ENCODE peak calls at places on chromosomes 7 and 10, in six cellular contexts. One of them, this sample, is unnamed.

GRCh38 chr10:44366936-44367630 is 17.8 kb downstream of the CXCL12 start:
- DNase-seq in HepG2: no peak
- DNase-seq in H1: no peak
- DNase-seq in K562: no peak
- DNase-seq in GM12892: no peak
- DNase-seq in GM12878: no peak
- DNase-seq in this sample: no peak

GRCh38 chr7:84216477-84216876 is 21.9 kb upstream of the SEMA3A start:
- DNase-seq in K562: no peak
- DNase-seq in GM12878: no peak
- DNase-seq in GM12892: no peak
- DNase-seq in H1: no peak
- DNase-seq in HepG2: no peak
- DNase-seq in this sample: no peak

GRCh38 chr10:132293416-132294195 is 14.1 kb downstream of the STK32C start:
- DNase-seq in GM12892: no peak
- DNase-seq in GM12878: no peak
- DNase-seq in K562: no peak
- DNase-seq in HepG2: no peak
- DNase-seq in H1: no peak
- DNase-seq in this sample: no peak

GRCh38 chr7:151491859-151492258 is 27.8 kb downstream of the RHEB start:
- DNase-seq in K562: no peak
- DNase-seq in H1: no peak
- DNase-seq in GM12892: no peak
- DNase-seq in HepG2: peak; percentile 51
- DNase-seq in GM12878: no peak
- DNase-seq in this sample: no peak

GRCh38 chr7:18762189-18762588 is 266.6 kb downstream of the HDAC9 start:
- DNase-seq in GM12892: no peak
- DNase-seq in GM12878: no peak
- DNase-seq in H1: no peak
- DNase-seq in HepG2: no peak
- DNase-seq in K562: no peak
- DNase-seq in this sample: no peak

GRCh38 chr10:99976886-99977391 is 32.8 kb downstream of the DNMBP start:
- DNase-seq in K562: no peak
- DNase-seq in GM12892: no peak
- DNase-seq in H1: no peak
- DNase-seq in HepG2: no peak
- DNase-seq in GM12878: no peak
- DNase-seq in this sample: no peak

GRCh38 chr7:105268056-105268455 is 120.7 kb downstream of the SRPK2 start:
- DNase-seq in GM12892: no peak
- DNase-seq in GM12878: no peak
- DNase-seq in K562: no peak
- DNase-seq in HepG2: no peak
- DNase-seq in H1: no peak
- DNase-seq in this sample: no peak

GRCh38 chr7:35695628-35695888 is 623 bp upstream of the HERPUD2 start:
- DNase-seq in GM12878: no peak
- DNase-seq in HepG2: no peak
- DNase-seq in H1: no peak
- DNase-seq in GM12892: no peak
- DNase-seq in K562: no peak
- DNase-seq in this sample: no peak

GRCh38 chr10:63466168-63466935 is 575 bp upstream of the JMJD1C start:
- DNase-seq in H1: no peak
- DNase-seq in HepG2: peak; percentile 54
- DNase-seq in GM12892: no peak
- DNase-seq in GM12878: no peak
- DNase-seq in K562: peak; percentile 28
- DNase-seq in this sample: peak; percentile 19

GRCh38 chr7:35605760-35606159 is 89.2 kb downstream of the HERPUD2 start:
- DNase-seq in HepG2: no peak
- DNase-seq in K562: no peak
- DNase-seq in GM12892: no peak
- DNase-seq in H1: no peak
- DNase-seq in GM12878: no peak
- DNase-seq in this sample: no peak

GRCh38 chr7:127983804-127984332 is 47.4 kb downstream of the LRRC4 start:
- DNase-seq in GM12892: no peak
- DNase-seq in K562: peak; percentile 51
- DNase-seq in GM12878: no peak
- DNase-seq in HepG2: peak; percentile 14
- DNase-seq in H1: no peak
- DNase-seq in this sample: no peak

GRCh38 chr10:101120884-101121660 is 10.0 kb upstream of the TLX1 start:
- DNase-seq in H1: no peak
- DNase-seq in HepG2: no peak
- DNase-seq in GM12892: no peak
- DNase-seq in GM12878: no peak
- DNase-seq in K562: no peak
- DNase-seq in this sample: no peak

GRCh38 chr10:86857097-86857825 is 100.2 kb downstream of the MMRN2 start:
- DNase-seq in K562: no peak
- DNase-seq in H1: no peak
- DNase-seq in HepG2: no peak
- DNase-seq in GM12892: no peak
- DNase-seq in GM12878: no peak
- DNase-seq in this sample: no peak

GRCh38 chr10:114877301-114877644 is 55.7 kb downstream of the FHIP2A start:
- DNase-seq in HepG2: no peak
- DNase-seq in K562: no peak
- DNase-seq in GM12878: no peak
- DNase-seq in H1: no peak
- DNase-seq in GM12892: no peak
- DNase-seq in this sample: no peak

GRCh38 chr7:3267928-3268690 is 32.9 kb upstream of the SDK1 start:
- DNase-seq in GM12892: no peak
- DNase-seq in GM12878: no peak
- DNase-seq in HepG2: no peak
- DNase-seq in H1: no peak
- DNase-seq in K562: no peak
- DNase-seq in this sample: no peak

GRCh38 chr7:66504131-66504530 is 124.5 kb upstream of the KCTD7 start:
- DNase-seq in GM12878: no peak
- DNase-seq in GM12892: no peak
- DNase-seq in H1: no peak
- DNase-seq in K562: no peak
- DNase-seq in HepG2: no peak
- DNase-seq in this sample: no peak

GRCh38 chr10:533186-533585 is 156.3 kb downstream of the DIP2C start:
- DNase-seq in GM12878: no peak
- DNase-seq in H1: no peak
- DNase-seq in K562: no peak
- DNase-seq in GM12892: no peak
- DNase-seq in HepG2: peak; percentile 12
- DNase-seq in this sample: no peak

GRCh38 chr7:22784346-22784745 is 38.3 kb downstream of the TOMM7 start:
- DNase-seq in K562: no peak
- DNase-seq in GM12878: no peak
- DNase-seq in H1: no peak
- DNase-seq in GM12892: no peak
- DNase-seq in HepG2: peak; percentile 58
- DNase-seq in this sample: no peak

GRCh38 chr10:15751048-15751447 is 31.3 kb upstream of the ITGA8 start:
- DNase-seq in GM12878: no peak
- DNase-seq in K562: no peak
- DNase-seq in H1: no peak
- DNase-seq in HepG2: no peak
- DNase-seq in GM12892: no peak
- DNase-seq in this sample: no peak

GRCh38 chr10:114029655-114030054 is 14.0 kb upstream of the ADRB1 start:
- DNase-seq in GM12878: no peak
- DNase-seq in H1: no peak
- DNase-seq in HepG2: no peak
- DNase-seq in GM12892: no peak
- DNase-seq in K562: no peak
- DNase-seq in this sample: no peak

GRCh38 chr7:84913731-84914130 is 273.1 kb downstream of the SEMA3D start:
- DNase-seq in GM12892: no peak
- DNase-seq in H1: no peak
- DNase-seq in HepG2: no peak
- DNase-seq in GM12878: no peak
- DNase-seq in K562: no peak
- DNase-seq in this sample: no peak

GRCh38 chr10:61952028-61952638 is 50.6 kb downstream of the ARID5B start:
- DNase-seq in HepG2: no peak
- DNase-seq in GM12878: no peak
- DNase-seq in H1: no peak
- DNase-seq in GM12892: no peak
- DNase-seq in K562: no peak
- DNase-seq in this sample: no peak

GRCh38 chr10:61951144-61951483 is 49.6 kb downstream of the ARID5B start:
- DNase-seq in GM12878: no peak
- DNase-seq in HepG2: no peak
- DNase-seq in GM12892: no peak
- DNase-seq in H1: no peak
- DNase-seq in K562: no peak
- DNase-seq in this sample: no peak

GRCh38 chr10:61950449-61951143 is 49.1 kb downstream of the ARID5B start:
- DNase-seq in H1: no peak
- DNase-seq in GM12878: no peak
- DNase-seq in GM12892: no peak
- DNase-seq in K562: no peak
- DNase-seq in HepG2: peak; percentile 55
- DNase-seq in this sample: no peak

GRCh38 chr10:61944445-61945123 is 43.1 kb downstream of the ARID5B start:
- DNase-seq in H1: no peak
- DNase-seq in K562: no peak
- DNase-seq in GM12892: no peak
- DNase-seq in HepG2: no peak
- DNase-seq in GM12878: no peak
- DNase-seq in this sample: no peak

DNA sequence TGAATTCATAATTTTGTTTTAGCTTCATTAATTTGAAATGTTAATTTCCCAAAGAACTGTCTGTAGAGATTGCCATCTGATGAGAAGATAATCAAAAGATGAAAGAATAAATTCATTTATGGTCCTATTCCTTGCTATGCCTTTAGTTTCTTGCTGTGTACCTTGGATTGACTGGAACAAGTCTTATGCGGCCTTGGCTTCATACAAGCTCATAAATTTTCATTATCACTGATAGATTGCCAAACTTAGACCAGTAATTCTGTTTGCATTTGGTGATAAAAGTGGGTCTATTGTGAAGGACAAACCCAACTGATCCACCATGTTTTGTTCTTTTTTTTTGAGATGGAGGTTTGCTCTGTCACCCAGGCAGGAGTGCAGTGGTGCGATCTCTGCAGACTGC is 48.2 kb downstream of the ARID5B start:
- DNase-seq in HepG2: no peak
- DNase-seq in H1: no peak
- DNase-seq in K562: no peak
- DNase-seq in GM12878: no peak
- DNase-seq in GM12892: no peak
- DNase-seq in this sample: no peak
- TF ChIP-seq POLR2AphosphoS5 in HepG2: no peak
- TF ChIP-seq POLR2AphosphoS5 in H1: no peak
- TF ChIP-seq POLR2AphosphoS5 in K562: no peak
- TF ChIP-seq POLR2AphosphoS5 in GM12878: no peak
- TF ChIP-seq POLR2AphosphoS5 in GM12892: no peak
- TF ChIP-seq POLR2AphosphoS5 in this sample: no peak

DNA sequence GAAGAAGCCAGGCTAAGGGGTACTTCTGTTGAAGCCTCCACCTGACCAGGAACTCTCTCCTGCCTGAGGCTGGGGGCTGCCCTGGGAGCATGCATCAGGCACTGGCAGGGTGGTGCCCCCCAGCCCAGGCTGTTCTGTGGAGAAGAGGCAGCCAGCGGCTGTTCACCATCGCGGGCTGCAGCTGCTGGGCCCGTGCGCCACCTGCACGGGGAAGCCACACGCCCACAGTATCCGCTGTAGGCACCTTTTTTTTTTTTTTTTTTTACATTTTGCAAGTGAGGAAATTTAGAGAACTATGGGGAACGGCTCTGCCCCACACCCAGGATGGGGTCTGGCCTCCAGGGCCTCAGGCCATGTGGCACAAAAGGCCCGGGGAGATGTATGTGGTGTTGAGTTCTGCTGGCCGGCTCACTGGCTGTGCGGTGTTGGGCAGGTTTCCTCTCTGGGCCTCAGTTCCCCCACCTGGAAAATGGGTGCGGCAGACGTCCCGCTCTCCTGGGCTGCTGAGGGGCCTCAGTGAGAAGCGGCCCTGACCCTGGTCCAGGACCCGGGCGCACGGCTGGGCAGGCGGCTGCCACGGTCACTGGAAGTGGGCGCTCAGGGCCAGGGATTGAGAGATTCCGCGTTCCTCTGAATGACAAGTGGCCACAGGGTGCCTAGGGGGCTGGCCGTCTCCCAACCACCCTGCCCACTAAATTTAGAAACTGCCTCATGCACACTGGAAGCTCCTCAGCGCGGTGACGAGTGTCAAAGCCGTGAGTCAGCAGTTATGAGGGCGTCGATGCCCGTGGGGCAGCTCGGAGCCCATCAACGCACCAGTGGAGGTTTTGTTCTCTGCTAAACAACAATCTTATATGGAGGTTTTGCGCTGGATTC is 8.8 kb upstream of the INTS1 start:
- DNase-seq in HepG2: no peak
- DNase-seq in H1: no peak
- DNase-seq in GM12878: no peak
- DNase-seq in K562: no peak
- DNase-seq in GM12892: no peak
- DNase-seq in this sample: peak; percentile 66
- TF ChIP-seq POLR2A in HepG2: no peak
- TF ChIP-seq POLR2A in H1: no peak
- TF ChIP-seq POLR2A in GM12878: no peak
- TF ChIP-seq POLR2A in K562: no peak
- TF ChIP-seq POLR2A in GM12892: no peak
- TF ChIP-seq POLR2A in this sample: no peak

GRCh38 chr7:29612596-29612995 is 49.0 kb downstream of the PRR15 start:
- DNase-seq in HepG2: no peak
- DNase-seq in GM12892: no peak
- DNase-seq in H1: no peak
- DNase-seq in GM12878: no peak
- DNase-seq in K562: no peak
- DNase-seq in this sample: no peak
- TF ChIP-seq TAF1 in HepG2: no peak
- TF ChIP-seq TAF1 in GM12892: no peak
- TF ChIP-seq TAF1 in H1: no peak
- TF ChIP-seq TAF1 in GM12878: no peak
- TF ChIP-seq TAF1 in K562: no peak
- TF ChIP-seq TAF1 in this sample: no peak

DNA sequence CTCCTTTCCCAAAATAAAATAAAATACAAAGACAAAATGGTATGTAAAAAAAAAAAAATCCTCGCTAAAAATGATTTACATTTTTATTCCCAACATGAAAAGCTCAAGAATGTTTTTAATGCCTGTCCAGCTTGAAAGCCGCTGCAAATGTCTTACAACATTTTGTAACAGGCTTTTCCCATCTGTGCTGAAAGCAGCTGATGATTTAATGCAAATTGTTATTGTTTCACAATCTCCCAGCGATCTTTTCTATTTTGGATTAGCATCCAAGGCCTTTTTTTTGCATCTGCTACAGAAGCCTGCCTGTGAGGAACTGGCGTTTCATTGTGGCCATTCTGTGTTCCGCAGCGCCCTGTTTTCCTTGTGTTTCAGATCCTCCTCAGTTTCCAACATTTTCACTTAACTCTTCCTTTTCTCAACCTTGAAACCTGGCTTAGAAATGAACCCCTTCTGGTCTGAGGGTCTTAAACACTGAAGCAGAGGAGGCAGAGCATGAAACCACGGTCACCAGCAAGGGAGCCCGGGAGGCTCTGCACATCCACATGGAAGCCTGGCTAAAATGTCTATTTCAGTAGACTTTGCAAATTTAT is 712.1 kb downstream of the PARD3 start:
- DNase-seq in K562: no peak
- DNase-seq in H1: no peak
- DNase-seq in HepG2: no peak
- DNase-seq in GM12892: no peak
- DNase-seq in GM12878: no peak
- DNase-seq in this sample: no peak
- TF ChIP-seq POLR2AphosphoS5 in K562: no peak
- TF ChIP-seq POLR2AphosphoS5 in H1: no peak
- TF ChIP-seq POLR2AphosphoS5 in HepG2: no peak
- TF ChIP-seq POLR2AphosphoS5 in GM12892: no peak
- TF ChIP-seq POLR2AphosphoS5 in GM12878: no peak
- TF ChIP-seq POLR2AphosphoS5 in this sample: no peak